ENCODE peak calls at places on chromosomes 7 and 10, in six cellular contexts. X is esophagus squamous epithelium, P is HTR-8/SVneo, K is posterior cingulate gyrus, J is epithelial cell of proximal tubule, L is T follicular helper cell. Q is an unnamed sample.

GRCh38 chr10:33235271-33235884 is 99.1 kb downstream of the NRP1 start:
- DNase-seq in X (no peak), P (no peak), K (no peak), J (no peak), L (no peak), Q (no peak)

GRCh38 chr10:79003183-79004100 is 65.3 kb upstream of the ZMIZ1 start:
- DNase-seq in X (no peak), P (no peak), K (no peak), J (no peak), L (no peak), Q (no peak)

GRCh38 chr7:158740657-158741293 is 36.2 kb upstream of the NCAPG2 start:
- DNase-seq in X (no peak), P (no peak), K (no peak), J (no peak), L (no peak), Q (no peak)

GRCh38 chr7:85593355-85593754 is 406.5 kb upstream of the SEMA3D start:
- DNase-seq in X (no peak), P (no peak), K (no peak), J (no peak), L (no peak), Q (no peak)

GRCh38 chr7:125563964-125564529 is 634.4 kb upstream of the POT1 start:
- DNase-seq in X (no peak), P (no peak), K (no peak), J (no peak), L (no peak), Q (no peak)

GRCh38 chr10:17227367-17228080 is 517 bp upstream of the VIM start:
- DNase-seq in X (no peak), P (no peak), K (no peak), J (no peak), L (peak), Q (no peak)

GRCh38 chr10:29316308-29317026 is 27.6 kb downstream of the LYZL1 start:
- DNase-seq in X (no peak), P (no peak), K (no peak), J (no peak), L (no peak), Q (no peak)

GRCh38 chr7:24108906-24109376 is 175.0 kb upstream of the NPY start:
- DNase-seq in X (no peak), P (no peak), K (no peak), J (no peak), L (no peak), Q (no peak)

GRCh38 chr10:14684363-14684762 is 90.3 kb downstream of the FAM107B start:
- DNase-seq in X (no peak), P (no peak), K (no peak), J (no peak), L (no peak), Q (no peak)

GRCh38 chr7:159033956-159034938 is 110.4 kb downstream of the VIPR2 start:
- DNase-seq in X (no peak), P (no peak), K (no peak), J (no peak), L (no peak), Q (no peak)

GRCh38 chr10:17512341-17513001 is 58.1 kb upstream of the ST8SIA6 start:
- DNase-seq in X (no peak), P (no peak), K (no peak), J (peak), L (no peak), Q (no peak)

GRCh38 chr7:134823400-134823799 is 44.0 kb downstream of the CALD1 start:
- DNase-seq in X (no peak), P (no peak), K (no peak), J (no peak), L (no peak), Q (no peak)

GRCh38 chr7:130919316-130920103 is 185.5 kb upstream of the KLF14 start:
- DNase-seq in X (no peak), P (no peak), K (no peak), J (no peak), L (no peak), Q (no peak)

GRCh38 chr7:6451224-6451705 is 3.5 kb upstream of the DAGLB start:
- DNase-seq in X (no peak), P (no peak), K (no peak), J (no peak), L (no peak), Q (no peak)

GRCh38 chr7:134660961-134661376 is 14.3 kb downstream of the BPGM start:
- DNase-seq in X (no peak), P (no peak), K (no peak), J (no peak), L (no peak), Q (no peak)

GRCh38 chr10:101565936-101566332 is 22.1 kb downstream of the POLL start:
- DNase-seq in X (no peak), P (no peak), K (no peak), J (no peak), L (no peak), Q (no peak)

GRCh38 chr7:11193888-11194287 is 220.2 kb downstream of the PHF14 start:
- DNase-seq in X (no peak), P (no peak), K (no peak), J (no peak), L (no peak), Q (no peak)

GRCh38 chr10:28248092-28248491 is 54.8 kb downstream of the MPP7 start:
- DNase-seq in X (no peak), P (no peak), K (no peak), J (no peak), L (no peak), Q (no peak)

GRCh38 chr10:4351723-4352565 is 474.1 kb upstream of the AKR1E2 start:
- DNase-seq in X (no peak), P (no peak), K (no peak), J (no peak), L (no peak), Q (no peak)

GRCh38 chr7:81960026-81960425 is 190.2 kb upstream of the HGF start:
- DNase-seq in X (no peak), P (no peak), K (no peak), J (no peak), L (no peak), Q (no peak)

GRCh38 chr7:7175075-7175695 is 7.2 kb upstream of the C1GALT1 start:
- DNase-seq in X (no peak), P (no peak), K (no peak), J (no peak), L (no peak), Q (no peak)

GRCh38 chr10:17418249-17418648 is 36.1 kb downstream of the ST8SIA6 start:
- DNase-seq in X (no peak), P (no peak), K (no peak), J (no peak), L (no peak), Q (no peak)

GRCh38 chr10:69577268-69578232 is 4.3 kb upstream of the NEUROG3 start:
- DNase-seq in X (no peak), P (no peak), K (no peak), J (no peak), L (no peak), Q (peak)

GRCh38 chr7:54964136-54964535 is 54.7 kb upstream of the EGFR start:
- DNase-seq in X (no peak), P (no peak), K (no peak), J (no peak), L (no peak), Q (no peak)

GRCh38 chr7:18320422-18320821 is 175.1 kb upstream of the HDAC9 start:
- DNase-seq in X (no peak), P (no peak), K (no peak), J (no peak), L (no peak), Q (no peak)

GRCh38 chr7:111439977-111440376 is 122.3 kb downstream of the IMMP2L start:
- DNase-seq in X (no peak), P (no peak), K (no peak), J (no peak), L (no peak), Q (no peak)

GRCh38 chr7:78968951-78969350 is 484.5 kb downstream of the MAGI2 start:
- DNase-seq in X (no peak), P (no peak), K (no peak), J (no peak), L (no peak), Q (no peak)

GRCh38 chr7:50707607-50708006 is 75.1 kb downstream of the GRB10 start:
- DNase-seq in X (no peak), P (no peak), K (no peak), J (no peak), L (no peak), Q (no peak)

GRCh38 chr7:115933463-115933862 is 97.1 kb downstream of the TFEC start:
- DNase-seq in X (no peak), P (no peak), K (no peak), J (no peak), L (no peak), Q (no peak)

GRCh38 chr10:127715782-127716378 is 21.1 kb upstream of the FOXI2 start:
- DNase-seq in X (no peak), P (peak), K (no peak), J (peak), L (no peak), Q (peak)

Q was measured in NCI-H1105.